ENCODE peak calls at places on chromosomes 2 and 18, in eight cellular contexts. D, Q, R, F, V, A, O and B are unnamed samples.

GRCh38 chr2:101238930-101239759 is 13.5 kb upstream of the CNOT11 start:
- DNase-seq in O (peak), V (peak), A (no peak), R (no peak), Q (no peak), D (no peak), F (no peak), B (no peak)

GRCh38 chr2:3770724-3771415 is 67.5 kb downstream of the DCDC2C start:
- DNase-seq in R (no peak), A (no peak), V (no peak), O (no peak), D (no peak), Q (no peak), F (no peak), B (no peak)

GRCh38 chr2:145723872-145724271 is 1204.0 kb upstream of the ZEB2 start:
- DNase-seq in F (no peak), R (no peak), O (no peak), A (peak), D (no peak), Q (no peak), V (no peak), B (no peak)

GRCh38 chr2:28160986-28161425 is 231.7 kb upstream of the FOSL2 start:
- DNase-seq in Q (no peak), D (peak), O (peak), V (no peak), F (no peak), A (peak), R (no peak), B (peak)

GRCh38 chr2:192070099-192070498 is 124.6 kb downstream of the TMEFF2 start:
- DNase-seq in R (no peak), D (peak), O (no peak), V (no peak), A (peak), F (no peak), Q (no peak), B (no peak)

GRCh38 chr2:167052825-167053224 is 164.5 kb downstream of the XIRP2 start:
- DNase-seq in R (no peak), O (no peak), D (peak), V (no peak), A (peak), Q (no peak), F (no peak), B (peak)

GRCh38 chr2:121257476-121257831 is 27.5 kb downstream of the TFCP2L1 start:
- DNase-seq in F (no peak), R (no peak), V (peak), D (no peak), O (no peak), A (no peak), Q (no peak), B (no peak)

GRCh38 chr2:152585830-152586484 is 131.3 kb downstream of the PRPF40A start:
- DNase-seq in A (peak), V (no peak), F (peak), R (no peak), Q (peak), D (peak), O (peak), B (peak)

GRCh38 chr2:3633089-3633981 is 24.7 kb upstream of the ALLC start:
- DNase-seq in V (peak), A (peak), F (peak), R (no peak), O (no peak), D (peak), Q (peak), B (no peak)

GRCh38 chr2:199659207-199659606 is 191.8 kb downstream of the FTCDNL1 start:
- DNase-seq in V (peak), R (no peak), D (peak), A (peak), O (no peak), Q (no peak), F (peak), B (no peak)

GRCh38 chr2:46550686-46551404 is 71.5 kb downstream of the TMEM247 start:
- DNase-seq in O (no peak), A (no peak), F (no peak), D (no peak), R (no peak), Q (no peak), V (no peak), B (no peak)

GRCh38 chr18:80184243-80184772 is 63.0 kb downstream of the PARD6G start:
- DNase-seq in A (no peak), F (no peak), Q (peak), D (no peak), V (no peak), R (no peak), O (no peak), B (no peak)

GRCh38 chr2:234266952-234267351 is 216.4 kb downstream of the SPP2 start:
- DNase-seq in O (no peak), D (no peak), F (no peak), V (no peak), R (no peak), Q (no peak), A (no peak), B (no peak)

GRCh38 chr2:56444339-56444738 is 260.5 kb downstream of the CCDC85A start:
- DNase-seq in O (peak), V (peak), F (no peak), D (no peak), Q (no peak), R (no peak), A (peak), B (peak)

GRCh38 chr2:67346718-67347407 is 50.3 kb upstream of the ETAA1 start:
- DNase-seq in V (no peak), D (peak), Q (no peak), O (no peak), F (no peak), A (peak), R (no peak), B (peak)

GRCh38 chr18:79519751-79520472 is 124.2 kb downstream of the NFATC1 start:
- DNase-seq in R (peak), V (peak), D (peak), A (no peak), Q (peak), F (peak), O (no peak), B (no peak)

GRCh38 chr2:128196026-128196822 is 105.2 kb downstream of the UGGT1 start:
- DNase-seq in O (no peak), V (no peak), D (peak), Q (no peak), F (no peak), A (peak), R (no peak), B (no peak)

GRCh38 chr2:218384975-218385374 is 2.9 kb downstream of the SLC11A1 start:
- DNase-seq in Q (no peak), D (no peak), A (no peak), O (no peak), R (no peak), F (no peak), V (no peak), B (no peak)

GRCh38 chr18:21660078-21660477 is 44.5 kb downstream of the ABHD3 start:
- DNase-seq in D (no peak), F (no peak), O (no peak), R (no peak), A (no peak), Q (no peak), V (no peak), B (no peak)

GRCh38 chr2:23900133-23900926 is 26.6 kb downstream of the ATAD2B start:
- DNase-seq in D (peak), A (no peak), F (no peak), Q (no peak), O (no peak), R (no peak), V (no peak), B (no peak)

GRCh38 chr2:207121784-207122183 is 44.0 kb downstream of the KLF7 start:
- DNase-seq in V (no peak), D (peak), Q (no peak), A (peak), R (no peak), O (no peak), F (peak), B (peak)

GRCh38 chr2:64325477-64325851 is 128.5 kb upstream of the LGALSL start:
- DNase-seq in O (no peak), R (no peak), Q (no peak), F (no peak), A (no peak), V (no peak), D (no peak), B (no peak)

GRCh38 chr2:230134496-230135073 is 65.9 kb upstream of the SLC16A14 start:
- DNase-seq in R (no peak), V (no peak), F (no peak), D (peak), A (peak), O (no peak), Q (no peak), B (no peak)

GRCh38 chr2:45315881-45316280 is 295.2 kb downstream of the SRBD1 start:
- DNase-seq in F (no peak), V (no peak), D (peak), O (no peak), A (peak), R (no peak), Q (no peak), B (peak)

GRCh38 chr2:45311559-45311958 is 299.5 kb downstream of the SRBD1 start:
- DNase-seq in R (no peak), A (no peak), Q (no peak), D (no peak), O (no peak), V (no peak), F (no peak), B (no peak)

GRCh38 chr2:45316576-45317338 is 294.3 kb downstream of the SRBD1 start:
- DNase-seq in F (no peak), R (no peak), V (no peak), D (no peak), O (no peak), Q (no peak), A (no peak), B (no peak)

GRCh38 chr2:45307147-45307546 is 297.9 kb upstream of the SIX2 start:
- DNase-seq in R (no peak), Q (no peak), O (no peak), D (no peak), A (no peak), V (no peak), F (no peak), B (no peak)

DNA sequence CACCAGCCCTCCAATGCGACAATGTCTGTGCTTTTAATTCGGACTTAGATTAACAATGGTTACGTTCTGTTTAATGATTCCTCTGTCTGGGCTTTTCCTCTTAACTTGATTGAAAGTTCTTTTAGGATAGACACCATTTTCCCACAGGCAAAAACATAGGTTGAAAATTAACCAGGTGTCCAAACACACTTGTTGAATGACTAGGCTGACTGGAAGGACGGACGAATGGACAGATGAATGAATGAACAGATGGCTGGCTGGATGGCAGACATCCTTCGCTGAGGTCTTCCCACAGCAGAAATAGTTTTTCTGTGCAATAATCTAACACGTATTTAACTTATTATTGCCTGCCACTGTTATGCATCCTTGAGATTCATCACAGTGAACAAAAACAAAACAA is 298.8 kb downstream of the SRBD1 start:
- DNase-seq in R (no peak), D (no peak), O (peak), F (no peak), Q (no peak), A (no peak), V (no peak), B (no peak)
- H3K4me3 ChIP-seq in R (no peak), D (no peak), O (no peak), F (no peak), Q (no peak), A (no peak), V (no peak), B (no peak)

GRCh38 chr2:68749345-68749744 is 14.7 kb downstream of the ARHGAP25 start:
- DNase-seq in A (no peak), D (no peak), F (no peak), R (peak), Q (no peak), V (no peak), O (no peak), B (no peak)
- H3K4me3 ChIP-seq in A (no peak), D (no peak), F (no peak), R (no peak), Q (no peak), V (no peak), O (no peak), B (no peak)

DNA sequence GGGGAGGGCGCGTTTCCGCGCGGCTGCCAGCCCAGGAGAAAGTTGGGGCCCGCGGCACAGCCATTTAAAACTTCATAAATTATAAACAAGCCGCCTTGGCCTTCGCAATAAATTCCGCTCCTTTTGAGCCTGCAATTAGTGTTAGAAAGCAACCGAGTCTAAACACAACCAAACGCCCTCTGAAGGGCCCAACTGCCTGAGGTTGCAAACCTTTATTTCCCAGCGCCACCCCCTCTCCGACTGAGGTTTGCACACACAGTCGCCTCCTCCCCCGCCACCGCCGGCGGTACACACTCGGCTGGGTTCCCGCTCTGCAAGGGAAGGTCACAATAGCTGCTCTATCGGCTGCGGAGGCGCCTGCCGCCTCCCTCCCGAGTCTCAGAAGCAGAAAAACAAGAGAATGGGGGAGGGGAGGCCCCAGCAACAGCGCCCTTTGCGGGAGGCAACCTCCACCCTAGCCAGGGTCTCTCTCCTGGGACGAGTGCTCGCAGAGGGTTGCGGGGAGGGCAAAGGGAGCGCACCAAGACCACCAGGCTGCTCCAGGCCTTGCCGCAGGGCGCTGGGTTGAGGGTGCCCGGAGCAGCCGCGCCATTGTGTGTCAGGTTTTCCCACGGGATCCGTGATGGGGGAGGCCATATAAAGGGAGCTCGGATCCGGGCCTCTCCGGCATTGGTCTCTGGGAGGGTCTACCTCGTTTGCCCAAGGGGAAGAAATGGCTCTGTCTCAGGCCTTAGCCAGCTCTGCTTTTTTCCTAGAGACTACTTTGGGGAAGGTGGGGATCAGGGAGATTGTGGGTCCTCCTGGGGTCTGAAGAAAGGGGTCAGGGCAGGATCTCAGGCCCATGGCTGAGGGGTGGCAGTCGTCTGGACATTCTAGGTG is 13.4 kb upstream of the HOXD1 start:
- DNase-seq in D (no peak), A (no peak), O (no peak), V (no peak), R (no peak), F (no peak), Q (no peak), B (no peak)
- H3K4me3 ChIP-seq in D (no peak), A (no peak), O (peak), V (no peak), R (no peak), F (no peak), Q (no peak), B (no peak)

GRCh38 chr18:4107049-4107459 is 348.1 kb downstream of the DLGAP1 start:
- DNase-seq in V (no peak), A (no peak), R (no peak), F (no peak), Q (no peak), O (no peak), D (no peak), B (no peak)
- H3K4me3 ChIP-seq in V (no peak), A (no peak), R (no peak), F (peak), Q (peak), O (no peak), D (no peak), B (peak)